ENCODE peak calls at places on chromosomes 3 and 15, in six cellular contexts. H is nephron progenitor cell; Z is NCI-H2081; N is SHP77; K is activated CD8-positive, alpha-beta memory T cell treated with anti-CD3 and anti-CD28 coated beads for 1 hour; V is stromal cell of bone marrow. W is an unnamed sample.
A peak's percentile ranks its signal among the peaks of the same experiment; 100 is the strongest.

GRCh38 chr3:64898941-64899340 is 211.1 kb upstream of the ADAMTS9 start:
- DNase-seq in H (no peak), Z (no peak), N (no peak), K (no peak), V (no peak), W (no peak)

GRCh38 chr15:40028853-40029252 is 10.1 kb downstream of the SRP14 start:
- DNase-seq in H (no peak), Z (peak; percentile 50), N (no peak), K (no peak), V (no peak), W (no peak)

GRCh38 chr15:99777144-99777543 is 43.9 kb upstream of the LYSMD4 start:
- DNase-seq in H (no peak), Z (no peak), N (no peak), K (no peak), V (no peak), W (no peak)

GRCh38 chr3:37943631-37944242 is 46.8 kb upstream of the VILL start:
- DNase-seq in H (no peak), Z (no peak), N (no peak), K (no peak), V (no peak), W (no peak)

GRCh38 chr3:144843099-144843498 is 871.5 kb downstream of the DIPK2A start:
- DNase-seq in H (no peak), Z (no peak), N (peak; percentile 4), K (no peak), V (no peak), W (no peak)

GRCh38 chr3:48069339-48069738 is 53.1 kb upstream of the MAP4 start:
- DNase-seq in H (no peak), Z (no peak), N (no peak), K (no peak), V (no peak), W (no peak)

GRCh38 chr3:42349765-42350594 is 60.4 kb downstream of the LYZL4 start:
- DNase-seq in H (no peak), Z (no peak), N (no peak), K (no peak), V (no peak), W (no peak)

GRCh38 chr3:182413061-182413460 is 380.2 kb upstream of the ATP11B start:
- DNase-seq in H (no peak), Z (no peak), N (no peak), K (no peak), V (no peak), W (no peak)

GRCh38 chr15:24898715-24899278 is 56.0 kb upstream of the SNRPN start:
- DNase-seq in H (no peak), Z (no peak), N (no peak), K (no peak), V (no peak), W (no peak)

GRCh38 chr3:33077976-33078375 is 19.0 kb downstream of the GLB1 start:
- DNase-seq in H (no peak), Z (no peak), N (no peak), K (no peak), V (no peak), W (no peak)

GRCh38 chr3:119582178-119582577 is 2.9 kb downstream of the ADPRH start:
- DNase-seq in H (no peak), Z (no peak), N (no peak), K (no peak), V (no peak), W (no peak)

GRCh38 chr15:82849556-82850241 is 40.3 kb downstream of the WHAMM start:
- DNase-seq in H (peak; percentile 80), Z (peak; percentile 70), N (peak; percentile 63), K (peak; percentile 12), V (peak; percentile 74), W (peak; percentile 80)

GRCh38 chr15:76431936-76432335 is 95.4 kb downstream of the ISL2 start:
- DNase-seq in H (peak; percentile 17), Z (no peak), N (no peak), K (no peak), V (no peak), W (peak; percentile 53)

GRCh38 chr3:41697702-41698101 is 264.2 kb downstream of the ULK4 start:
- DNase-seq in H (no peak), Z (no peak), N (no peak), K (no peak), V (no peak), W (no peak)

GRCh38 chr3:172317984-172318383 is 130.3 kb downstream of the GHSR start:
- DNase-seq in H (peak; percentile 55), Z (no peak), N (no peak), K (no peak), V (peak; percentile 96), W (no peak)

GRCh38 chr3:197104738-197105137 is 75.1 kb upstream of the MELTF start:
- DNase-seq in H (no peak), Z (no peak), N (no peak), K (no peak), V (no peak), W (no peak)

GRCh38 chr3:75180945-75181298 is 483.2 kb upstream of the FRG2C start:
- DNase-seq in H (no peak), Z (no peak), N (no peak), K (no peak), V (no peak), W (no peak)

GRCh38 chr3:179902061-179902460 is 134.7 kb downstream of the PEX5L start:
- DNase-seq in H (no peak), Z (no peak), N (no peak), K (no peak), V (no peak), W (no peak)